ENCODE peak calls at places on chromosomes 5 and 9, in nine cellular contexts. X is upper lobe of left lung, C is LoVo, G is GM20000, O is T-helper 2 cell, Z is T-helper 1 cell, W is HEK293T, Q is hepatocyte, D is C1 segment of cervical spinal cord. T is an unnamed sample.
A peak's percentile ranks its signal among the peaks of the same experiment; 100 is the strongest.

GRCh38 chr9:124477211-124478013 is 27.2 kb downstream of the ADGRD2 start:
- DNase-seq in X (no peak), C (no peak), G (no peak), O (no peak), Z (no peak), W (peak; percentile 53), Q (peak; percentile 47), D (no peak), T (no peak)

GRCh38 chr5:59648949-59649921 is 244.3 kb downstream of the PDE4D start:
- DNase-seq in X (no peak), C (peak; percentile 75), G (no peak), O (no peak), Z (no peak), W (peak; percentile 40), Q (peak; percentile 66), D (no peak), T (no peak)

GRCh38 chr5:90434116-90434714 is 24.7 kb upstream of the CETN3 start:
- DNase-seq in X (peak; percentile 62), C (peak; percentile 5), G (peak; percentile 23), O (peak; percentile 44), Z (peak; percentile 17), W (peak; percentile 47), Q (peak; percentile 68), D (peak; percentile 1), T (peak; percentile 11)

GRCh38 chr5:154134499-154134898 is 56.0 kb upstream of the GALNT10 start:
- DNase-seq in X (no peak), C (no peak), G (no peak), O (no peak), Z (no peak), W (no peak), Q (no peak), D (no peak), T (no peak)

GRCh38 chr5:139565411-139566305 is 4.5 kb downstream of the UBE2D2 start:
- DNase-seq in X (peak; percentile 45), C (no peak), G (peak; percentile 77), O (peak; percentile 84), Z (peak; percentile 66), W (no peak), Q (no peak), D (no peak), T (no peak)

GRCh38 chr5:107783551-107783950 is 112.8 kb upstream of the EFNA5 start:
- DNase-seq in X (no peak), C (no peak), G (no peak), O (no peak), Z (no peak), W (no peak), Q (no peak), D (no peak), T (no peak)

GRCh38 chr5:8628521-8628920 is 759.6 kb downstream of the MTRR start:
- DNase-seq in X (no peak), C (no peak), G (no peak), O (no peak), Z (no peak), W (no peak), Q (no peak), D (no peak), T (no peak)

GRCh38 chr5:139014726-139015125 is 139.6 kb upstream of the LRRTM2 start:
- DNase-seq in X (peak; percentile 27), C (no peak), G (no peak), O (no peak), Z (no peak), W (no peak), Q (no peak), D (no peak), T (peak; percentile 94)

GRCh38 chr9:112180387-112180881 is 5.3 kb upstream of the SUSD1 start:
- DNase-seq in X (no peak), C (no peak), G (peak; percentile 58), O (peak; percentile 79), Z (peak; percentile 71), W (no peak), Q (peak; percentile 23), D (no peak), T (no peak)

GRCh38 chr9:16145196-16145950 is 592.5 kb downstream of the CCDC171 start:
- DNase-seq in X (no peak), C (no peak), G (no peak), O (no peak), Z (no peak), W (no peak), Q (no peak), D (no peak), T (no peak)

GRCh38 chr5:24642022-24642421 is 2.8 kb downstream of the CDH10 start:
- DNase-seq in X (no peak), C (peak; percentile 38), G (no peak), O (peak; percentile 3), Z (no peak), W (no peak), Q (peak; percentile 43), D (no peak), T (peak; percentile 16)

GRCh38 chr9:35835216-35835604 is 6.2 kb downstream of the TMEM8B start:
- DNase-seq in X (peak; percentile 59), C (no peak), G (no peak), O (peak; percentile 43), Z (peak; percentile 24), W (peak; percentile 49), Q (no peak), D (no peak), T (no peak)

GRCh38 chr5:122091942-122092600 is 14.0 kb upstream of the LOX start:
- DNase-seq in X (no peak), C (peak; percentile 30), G (no peak), O (no peak), Z (no peak), W (peak; percentile 34), Q (peak; percentile 50), D (no peak), T (peak; percentile 42)

GRCh38 chr9:114631166-114631565 is 20.1 kb downstream of the TMEM268 start:
- DNase-seq in X (no peak), C (no peak), G (no peak), O (no peak), Z (no peak), W (no peak), Q (no peak), D (no peak), T (no peak)

GRCh38 chr5:151020304-151021031 is at the start of gene GPX3:
- DNase-seq in X (peak; percentile 98), C (peak; percentile 39), G (peak; percentile 69), O (peak; percentile 18), Z (no peak), W (peak; percentile 85), Q (peak; percentile 84), D (peak; percentile 68), T (no peak)

GRCh38 chr5:12876541-12877298 is 972.5 kb upstream of the CTNND2 start:
- DNase-seq in X (no peak), C (no peak), G (no peak), O (no peak), Z (no peak), W (no peak), Q (no peak), D (no peak), T (no peak)

GRCh38 chr5:12080761-12081160 is 176.5 kb upstream of the CTNND2 start:
- DNase-seq in X (no peak), C (no peak), G (no peak), O (no peak), Z (no peak), W (no peak), Q (no peak), D (no peak), T (no peak)

GRCh38 chr5:149586708-149587318 is 5.5 kb downstream of the ARHGEF37 start:
- DNase-seq in X (no peak), C (no peak), G (no peak), O (peak; percentile 53), Z (peak; percentile 19), W (no peak), Q (peak; percentile 18), D (no peak), T (no peak)